ENCODE peak calls at places on chromosomes 12 and 14, in six cellular contexts. U is tibial nerve, W is RWPE1, E is ascending aorta, M is PC-3, V is WTC11. A is an unnamed sample.

GRCh38 chr12:100170313-100170858 is 27.7 kb upstream of the BLTP3B start:
- DNase-seq in U (no peak), W (no peak), E (peak), M (no peak), V (no peak), A (no peak)

GRCh38 chr14:64870160-64870559 is 9.5 kb downstream of the SPTB start:
- DNase-seq in U (no peak), W (no peak), E (no peak), M (no peak), V (no peak), A (no peak)

GRCh38 chr14:96581902-96582640 is 79.9 kb downstream of the PAPOLA start:
- DNase-seq in U (no peak), W (no peak), E (no peak), M (no peak), V (peak), A (no peak)

GRCh38 chr14:51677276-51677675 is 25.6 kb downstream of the FRMD6 start:
- DNase-seq in U (no peak), W (no peak), E (no peak), M (no peak), V (no peak), A (no peak)

GRCh38 chr12:122093098-122093883 is 14.7 kb downstream of the MLXIP start:
- DNase-seq in U (no peak), W (no peak), E (peak), M (no peak), V (no peak), A (no peak)

GRCh38 chr12:130813436-130813835 is 25.6 kb downstream of the STX2 start:
- DNase-seq in U (no peak), W (no peak), E (no peak), M (no peak), V (peak), A (no peak)

GRCh38 chr12:64633186-64633939 is 23.1 kb downstream of the RASSF3 start:
- DNase-seq in U (no peak), W (no peak), E (no peak), M (no peak), V (no peak), A (no peak)

GRCh38 chr12:57592551-57593165 is 1.7 kb downstream of the PIP4K2C start:
- DNase-seq in U (no peak), W (peak), E (no peak), M (peak), V (no peak), A (no peak)

GRCh38 chr12:124524231-124524925 is 43.0 kb downstream of the NCOR2 start:
- DNase-seq in U (no peak), W (peak), E (no peak), M (peak), V (no peak), A (no peak)

GRCh38 chr12:127430401-127430800 is 836.6 kb upstream of the TMEM132C start:
- DNase-seq in U (no peak), W (no peak), E (no peak), M (no peak), V (no peak), A (no peak)

GRCh38 chr14:78921856-78922255 is 751.7 kb downstream of the NRXN3 start:
- DNase-seq in U (no peak), W (no peak), E (no peak), M (peak), V (no peak), A (no peak)

GRCh38 chr12:132651444-132652100 is 33.0 kb downstream of the P2RX2 start:
- DNase-seq in U (no peak), W (no peak), E (no peak), M (no peak), V (no peak), A (no peak)

GRCh38 chr12:13959131-13959734 is 22.2 kb downstream of the GRIN2B start:
- DNase-seq in U (no peak), W (no peak), E (no peak), M (no peak), V (peak), A (no peak)

GRCh38 chr12:107774349-107775029 is at the start of gene ASCL4:
- DNase-seq in U (no peak), W (no peak), E (no peak), M (no peak), V (no peak), A (no peak)

GRCh38 chr12:13135336-13136178 is 32.1 kb upstream of the GSG1 start:
- DNase-seq in U (no peak), W (peak), E (peak), M (peak), V (peak), A (no peak)

GRCh38 chr12:80490329-80490728 is 46.3 kb downstream of the PTPRQ start:
- DNase-seq in U (no peak), W (no peak), E (no peak), M (no peak), V (no peak), A (no peak)

GRCh38 chr12:81176796-81177195 is 98.9 kb downstream of the ACSS3 start:
- DNase-seq in U (no peak), W (no peak), E (no peak), M (no peak), V (no peak), A (no peak)

GRCh38 chr14:99159341-99160340 is 112.4 kb downstream of the BCL11B start:
- DNase-seq in U (no peak), W (no peak), E (peak), M (no peak), V (no peak), A (no peak)

GRCh38 chr12:104656383-104656782 is 199.6 kb downstream of the CHST11 start:
- DNase-seq in U (no peak), W (no peak), E (no peak), M (no peak), V (no peak), A (no peak)

GRCh38 chr14:23381871-23382270 is 5.0 kb downstream of the CMTM5 start:
- DNase-seq in U (no peak), W (no peak), E (no peak), M (no peak), V (no peak), A (no peak)

GRCh38 chr12:85725991-85726390 is 110.2 kb downstream of the RASSF9 start:
- DNase-seq in U (no peak), W (no peak), E (no peak), M (no peak), V (no peak), A (no peak)

GRCh38 chr12:108967869-108968540 is 52.9 kb downstream of the SVOP start:
- DNase-seq in U (no peak), W (peak), E (no peak), M (peak), V (no peak), A (peak)

GRCh38 chr12:34345801-34346200 is 323.5 kb downstream of the ALG10 start:
- DNase-seq in U (no peak), W (no peak), E (no peak), M (peak), V (no peak), A (no peak)

GRCh38 chr12:53299454-53300180 is at the start of gene MYG1:
- DNase-seq in U (peak), W (peak), E (peak), M (peak), V (peak), A (peak)
- TF ChIP-seq CTCF in U (no peak), W (no peak), E (no peak), M (peak), V (no peak), A (no peak)

DNA sequence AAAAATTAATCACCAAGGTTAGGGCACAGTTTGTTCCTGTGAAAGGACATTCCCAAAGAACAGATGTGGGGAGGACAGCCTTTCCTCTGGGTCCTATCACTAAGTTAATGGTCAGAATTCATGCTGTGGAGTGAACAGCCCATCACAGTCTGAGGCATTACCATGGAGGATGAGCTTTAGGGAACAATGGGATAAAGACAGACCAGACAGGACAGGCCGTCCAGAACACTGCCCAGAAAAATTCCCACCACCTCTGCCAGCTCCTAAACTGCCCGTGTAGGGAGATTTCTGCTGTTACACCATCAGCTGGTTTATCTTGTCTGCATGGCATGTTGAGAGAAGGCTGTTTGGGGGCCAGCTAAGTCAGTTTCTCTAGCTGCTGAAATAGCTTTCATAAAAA is 49.6 kb upstream of the IFNG-AS1 start:
- DNase-seq in U (no peak), W (no peak), E (no peak), M (no peak), V (no peak), A (no peak)
- TF ChIP-seq CTCF in U (no peak), W (no peak), E (no peak), M (no peak), V (no peak), A (no peak)

GRCh38 chr12:93743999-93744689 is 67.0 kb downstream of the CRADD start:
- DNase-seq in U (no peak), W (peak), E (no peak), M (no peak), V (no peak), A (no peak)

GRCh38 chr12:93741741-93742085 is 64.5 kb downstream of the CRADD start:
- DNase-seq in U (peak), W (no peak), E (no peak), M (peak), V (peak), A (peak)

GRCh38 chr12:93740721-93741120 is 63.5 kb downstream of the CRADD start:
- DNase-seq in U (no peak), W (no peak), E (no peak), M (peak), V (no peak), A (no peak)

GRCh38 chr12:93743229-93743998 is 66.2 kb downstream of the CRADD start:
- DNase-seq in U (no peak), W (no peak), E (no peak), M (no peak), V (no peak), A (no peak)

DNA sequence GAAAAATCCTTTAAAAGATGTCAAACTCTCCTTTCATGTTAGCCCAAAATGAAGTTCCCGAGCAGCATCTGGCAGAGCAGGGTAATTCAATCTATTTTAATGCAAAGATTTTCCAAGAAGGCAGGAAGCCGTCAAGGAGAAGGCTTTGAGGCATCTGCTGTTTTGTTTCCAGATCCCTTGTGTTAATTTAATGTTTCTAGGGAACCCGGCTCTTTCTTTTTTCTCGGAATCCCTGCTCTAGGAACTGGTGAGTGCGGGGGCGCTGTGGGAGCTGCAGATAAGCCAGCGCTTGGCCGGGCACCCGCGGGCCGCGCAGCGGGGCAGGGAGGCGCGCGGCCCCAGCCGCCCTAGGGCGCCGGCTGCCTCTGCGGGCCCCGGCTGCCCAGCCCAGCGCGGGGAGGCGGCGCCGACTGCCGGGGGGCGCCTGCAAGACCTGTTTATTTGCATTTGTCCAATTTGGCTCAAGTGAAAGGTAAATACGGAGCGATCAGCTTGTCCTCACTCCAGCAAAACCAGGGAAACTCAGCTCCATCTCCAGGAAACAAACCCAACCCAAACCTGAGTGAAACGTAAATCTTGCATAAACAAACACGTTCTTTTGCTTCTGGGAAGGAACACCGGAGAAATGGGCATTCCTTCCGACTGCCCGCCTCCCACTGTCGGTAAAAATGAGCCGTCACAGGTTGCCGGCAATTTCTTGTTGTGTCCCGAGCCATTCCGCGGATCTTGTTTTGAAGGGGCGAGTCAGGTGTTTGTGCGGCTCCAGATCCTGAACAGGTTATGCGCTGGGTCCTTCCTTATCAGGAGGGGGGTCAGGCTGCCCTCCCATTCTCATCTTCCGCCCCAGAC is 65.1 kb downstream of the CRADD start:
- DNase-seq in U (peak), W (peak), E (peak), M (peak), V (peak), A (peak)
- TF ChIP-seq CTCF in U (no peak), W (peak), E (peak), M (peak), V (no peak), A (peak)

DNA sequence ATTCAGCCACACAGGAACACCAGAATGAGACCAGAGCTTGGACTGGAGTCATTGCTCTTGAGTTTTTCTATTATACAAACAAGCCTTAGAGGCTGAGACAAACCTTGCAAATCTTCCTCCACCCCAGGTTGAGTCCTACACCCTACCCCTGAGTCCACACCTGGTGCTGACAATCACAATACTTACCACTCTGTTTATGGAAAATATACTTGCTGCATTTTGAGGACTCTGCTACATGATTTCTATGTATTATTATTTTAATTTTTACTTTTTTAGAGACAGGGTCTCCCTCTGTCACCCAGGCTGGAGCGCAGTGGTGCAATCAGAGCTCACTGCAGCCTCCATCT is 101.4 kb downstream of the EGLN3 start:
- DNase-seq in U (no peak), W (no peak), E (no peak), M (no peak), V (no peak), A (no peak)
- TF ChIP-seq CTCF in U (no peak), W (no peak), E (no peak), M (peak), V (no peak), A (no peak)

A was measured in GM10248.